ENCODE peak calls at places on chromosomes 6 and 20, in four cellular contexts. K is left ventricle myocardium inferior, W is psoas muscle, E is ovary. X is an unnamed sample. For H3K4me1 and H3K36me3, the result is how much of the 10 kb centered on the place peaks cover.

GRCh38 chr6:35719830-35720733 is 16.8 kb upstream of the ARMC12 start:
- DNase-seq in K (peak), W (peak), E (peak), X (no peak)

GRCh38 chr20:11740975-11741374 is 176.7 kb upstream of the BTBD3 start:
- DNase-seq in K (no peak), W (no peak), E (no peak), X (no peak)

GRCh38 chr6:2035046-2035445 is 210.4 kb downstream of the GMDS start:
- DNase-seq in K (no peak), W (no peak), E (no peak), X (no peak)

GRCh38 chr20:58692579-58693225 is at the start of gene NPEPL1:
- DNase-seq in K (peak), W (peak), E (peak), X (peak)

GRCh38 chr20:32528291-32528891 is 56.7 kb downstream of the NOL4L start:
- DNase-seq in K (peak), W (no peak), E (peak), X (no peak)

GRCh38 chr6:43951063-43951755 is 176.0 kb downstream of the MRPL14 start:
- DNase-seq in K (peak), W (peak), E (peak), X (peak)

GRCh38 chr6:2229039-2229438 is 16.4 kb downstream of the GMDS start:
- DNase-seq in K (no peak), W (no peak), E (no peak), X (no peak)

GRCh38 chr20:25038591-25039015 is 19.3 kb downstream of the ACSS1 start:
- DNase-seq in K (no peak), W (no peak), E (no peak), X (no peak)

GRCh38 chr20:7938058-7938457 is 2.2 kb downstream of the HAO1 start:
- DNase-seq in K (no peak), W (no peak), E (no peak), X (no peak)

GRCh38 chr6:118669561-118669960 is 18.2 kb upstream of the CEP85L start:
- DNase-seq in K (no peak), W (no peak), E (no peak), X (no peak)

GRCh38 chr6:132153221-132153896 is 202.2 kb upstream of the CCN2 start:
- DNase-seq in K (no peak), W (no peak), E (no peak), X (no peak)

GRCh38 chr6:125474061-125474460 is 172.3 kb upstream of the HDDC2 start:
- DNase-seq in K (no peak), W (no peak), E (no peak), X (no peak)

GRCh38 chr6:32952817-32953739 is at the start of gene HLA-DMA:
- DNase-seq in K (peak), W (peak), E (peak), X (peak)

GRCh38 chr6:31293343-31293742 is 21.5 kb upstream of the HLA-C start:
- DNase-seq in K (no peak), W (no peak), E (no peak), X (no peak)

GRCh38 chr6:27130668-27131428 is 116.7 kb upstream of the PRSS16 start:
- DNase-seq in K (no peak), W (no peak), E (no peak), X (no peak)

GRCh38 chr6:141753180-141753579 is 379.5 kb upstream of the GJE1 start:
- DNase-seq in K (no peak), W (no peak), E (no peak), X (no peak)

GRCh38 chr20:59400666-59401065 is 100.3 kb downstream of the EDN3 start:
- DNase-seq in K (no peak), W (no peak), E (no peak), X (no peak)

GRCh38 chr6:117711369-117711768 is 36.1 kb downstream of the NUS1 start:
- DNase-seq in K (no peak), W (no peak), E (no peak), X (no peak)

GRCh38 chr20:53020834-53021233 is 48.7 kb downstream of the TSHZ2 start:
- DNase-seq in K (no peak), W (no peak), E (no peak), X (no peak)

GRCh38 chr6:90083891-90084290 is 189.6 kb downstream of the GJA10 start:
- DNase-seq in K (no peak), W (no peak), E (no peak), X (no peak)

GRCh38 chr6:106046116-106046853 is 39.9 kb upstream of the PRDM1 start:
- DNase-seq in K (no peak), W (no peak), E (no peak), X (no peak)

GRCh38 chr6:113352029-113352801 is 504.9 kb upstream of the MARCKS start:
- DNase-seq in K (no peak), W (no peak), E (no peak), X (no peak)

GRCh38 chr20:44034451-44034850 is 119.8 kb downstream of the TOX2 start:
- DNase-seq in K (no peak), W (no peak), E (no peak), X (no peak)

GRCh38 chr6:110738899-110739365 is 76.3 kb downstream of the CDK19 start:
- DNase-seq in K (no peak), W (no peak), E (no peak), X (no peak)

GRCh38 chr20:47389867-47390347 is 33.4 kb upstream of the ZMYND8 start:
- DNase-seq in K (no peak), W (no peak), E (no peak), X (no peak)

GRCh38 chr6:49646130-49646824 is 9.6 kb upstream of the RHAG start:
- DNase-seq in K (no peak), W (no peak), E (no peak), X (no peak)

GRCh38 chr20:33005132-33005566 is 916 bp upstream of the SUN5 start:
- DNase-seq in K (no peak), W (no peak), E (no peak), X (no peak)

GRCh38 chr6:79964607-79965081 is 17.3 kb upstream of the ELOVL4 start:
- DNase-seq in K (no peak), W (no peak), E (no peak), X (no peak)

GRCh38 chr6:57222684-57223077 is 574 bp upstream of the RAB23 start:
- DNase-seq in K (no peak), W (no peak), E (no peak), X (no peak)

GRCh38 chr6:167479967-167480653 is 155.2 kb downstream of the TTLL2 start:
- DNase-seq in K (no peak), W (no peak), E (no peak), X (no peak)

GRCh38 chr6:40568062-40568708 is 19.0 kb downstream of the LRFN2 start:
- DNase-seq in K (no peak), W (no peak), E (no peak), X (no peak)

GRCh38 chr6:137808191-137808590 is 58.9 kb upstream of the TNFAIP3 start:
- DNase-seq in K (no peak), W (no peak), E (no peak), X (no peak)

GRCh38 chr6:13080462-13081188 is 247.7 kb downstream of the TBC1D7 start:
- DNase-seq in K (no peak), W (no peak), E (no peak), X (no peak)

GRCh38 chr6:101249470-101249869 is 144.0 kb upstream of the GRIK2 start:
- DNase-seq in K (no peak), W (no peak), E (no peak), X (no peak)

GRCh38 chr20:47440857-47441773 is 60.6 kb upstream of the NCOA3 start:
- DNase-seq in K (no peak), W (no peak), E (no peak), X (no peak)

GRCh38 chr6:169868458-169868857 is 117.0 kb downstream of the ERMARD start:
- DNase-seq in K (peak), W (no peak), E (no peak), X (no peak)

GRCh38 chr6:44789061-44789460 is 401.6 kb downstream of the CDC5L start:
- DNase-seq in K (no peak), W (no peak), E (no peak), X (no peak)

GRCh38 chr20:24877652-24878051 is 71.4 kb upstream of the CST7 start:
- DNase-seq in K (no peak), W (no peak), E (no peak), X (no peak)

GRCh38 chr6:151451417-151451949 is 443 bp downstream of the RMND1 start:
- DNase-seq in K (no peak), W (no peak), E (no peak), X (no peak)

GRCh38 chr6:151451950-151452749 is at the start of gene RMND1:
- DNase-seq in K (peak), W (peak), E (peak), X (peak)

GRCh38 chr6:151447237-151447636 is 4.7 kb downstream of the RMND1 start:
- DNase-seq in K (no peak), W (no peak), E (no peak), X (no peak)

GRCh38 chr6:151445482-151445881 is 6.4 kb downstream of the RMND1 start:
- DNase-seq in K (no peak), W (no peak), E (no peak), X (no peak)

GRCh38 chr6:151448623-151449022 is 3.3 kb downstream of the RMND1 start:
- DNase-seq in K (no peak), W (no peak), E (no peak), X (no peak)
- H3K4me1 ChIP-seq in K (half or more), W (under half), E (under half), X (under half)

GRCh38 chr20:1633535-1633934 is 13.7 kb upstream of the SIRPB1 start:
- DNase-seq in K (no peak), W (no peak), E (no peak), X (no peak)

GRCh38 chr20:1637226-1637625 is 17.4 kb upstream of the SIRPB1 start:
- DNase-seq in K (no peak), W (no peak), E (no peak), X (no peak)

GRCh38 chr20:1637755-1638154 is 17.9 kb upstream of the SIRPB1 start:
- DNase-seq in K (no peak), W (no peak), E (no peak), X (no peak)

GRCh38 chr20:1635291-1635979 is 15.6 kb upstream of the SIRPB1 start:
- DNase-seq in K (no peak), W (no peak), E (no peak), X (no peak)

GRCh38 chr20:1636621-1637020 is 16.8 kb upstream of the SIRPB1 start:
- DNase-seq in K (no peak), W (no peak), E (no peak), X (no peak)
- TF ChIP-seq CTCF in K (no peak), W (no peak), E (no peak), X (no peak)

DNA sequence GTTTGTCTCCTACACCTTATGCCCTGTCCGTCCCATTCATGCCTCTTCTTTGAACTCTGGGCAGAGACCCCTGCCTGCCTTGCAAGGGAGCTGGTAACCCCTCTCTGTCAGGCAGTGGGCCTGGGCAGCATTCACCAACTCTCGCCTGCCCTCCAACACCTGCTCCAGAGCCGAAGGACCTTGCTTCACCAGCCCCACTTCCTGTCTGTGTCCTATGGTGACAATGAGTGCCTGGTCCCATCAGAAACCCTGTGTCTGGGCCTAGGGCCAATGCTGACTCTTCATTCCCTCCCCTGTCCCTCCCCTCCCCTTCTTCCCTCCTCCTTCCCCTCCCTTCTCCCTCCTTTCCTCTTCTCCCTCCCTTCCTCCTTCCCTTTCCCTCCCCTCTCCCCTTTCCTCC is 22.8 kb upstream of the PCMTD2 start:
- DNase-seq in K (peak), W (peak), E (peak), X (no peak)
- H3K36me3 ChIP-seq in K (under half), W (under half), E (under half), X (under half)

GRCh38 chr20:13271977-13272975 is 51.2 kb downstream of the ISM1 start:
- DNase-seq in K (no peak), W (no peak), E (no peak), X (no peak)
- H3K4me1 ChIP-seq in K (under half), W (under half), E (under half), X (under half)

DNA sequence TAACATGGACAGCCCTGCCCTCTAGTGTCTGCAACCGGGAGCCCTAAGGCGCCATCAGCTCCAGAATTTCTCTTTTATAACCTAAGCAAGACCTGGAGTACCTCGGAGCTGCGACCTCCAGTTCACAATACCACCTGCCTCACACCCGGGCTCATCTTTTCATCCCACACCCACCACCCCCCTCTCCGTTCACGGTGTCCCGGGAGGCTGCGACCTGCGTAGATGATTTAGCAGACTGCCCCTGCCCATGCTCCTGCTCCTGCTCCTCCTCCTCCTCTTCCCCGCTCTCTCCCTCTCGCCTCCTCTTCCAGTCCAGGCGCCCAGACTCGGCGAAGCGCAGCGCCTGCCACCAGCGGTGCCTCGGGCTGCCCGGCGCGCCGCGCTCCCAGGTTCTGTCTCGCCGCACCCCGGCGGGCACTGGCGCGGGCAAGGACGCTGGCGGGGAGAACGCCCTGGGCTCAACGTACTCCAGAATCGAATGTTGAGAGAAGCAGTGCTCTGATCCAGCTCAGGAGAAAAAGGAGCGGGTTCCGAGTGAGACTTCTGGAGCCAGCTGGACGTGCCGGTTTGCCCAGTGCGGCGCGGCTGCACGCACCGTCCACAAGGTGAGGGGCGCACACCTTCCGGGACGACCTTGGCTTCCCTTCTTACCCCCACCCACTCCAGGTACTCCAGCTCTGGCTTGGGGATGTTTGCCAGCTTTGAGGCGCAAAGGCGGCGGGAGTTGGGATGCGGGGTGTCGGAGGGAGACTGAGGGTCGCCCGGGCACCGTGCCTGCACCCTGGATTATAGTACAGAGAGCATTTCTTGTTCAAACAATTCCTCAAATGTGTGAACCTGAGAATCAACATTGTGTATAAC is at the start of gene HTR1E:
- DNase-seq in K (no peak), W (peak), E (peak), X (peak)
- TF ChIP-seq CTCF in K (peak), W (peak), E (peak), X (no peak)

DNA sequence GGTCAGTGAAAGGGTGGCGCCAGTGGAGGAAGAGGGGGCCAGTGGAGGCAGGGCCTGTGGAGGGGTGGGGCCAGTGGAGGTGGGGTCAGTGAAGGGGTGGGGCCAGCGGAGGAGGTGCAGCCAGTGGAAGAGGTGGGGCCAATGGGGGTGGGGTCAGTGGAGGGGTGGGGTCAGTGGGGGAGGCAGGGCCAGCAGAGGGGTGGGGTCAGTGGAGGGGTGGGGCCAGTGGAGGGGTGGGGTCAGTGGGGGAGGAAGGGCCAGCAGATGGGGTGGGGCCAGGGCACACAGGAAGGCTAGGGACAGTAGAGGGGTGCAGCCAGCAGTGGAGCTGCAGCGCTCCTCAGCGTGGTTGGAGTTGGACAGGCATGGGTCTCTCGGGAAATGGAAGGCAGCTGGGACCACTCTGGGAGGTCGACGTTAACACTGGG is 18.7 kb downstream of the ADRM1 start:
- DNase-seq in K (no peak), W (no peak), E (no peak), X (no peak)
- H3K36me3 ChIP-seq in K (half or more), W (half or more), E (under half), X (half or more)

DNA sequence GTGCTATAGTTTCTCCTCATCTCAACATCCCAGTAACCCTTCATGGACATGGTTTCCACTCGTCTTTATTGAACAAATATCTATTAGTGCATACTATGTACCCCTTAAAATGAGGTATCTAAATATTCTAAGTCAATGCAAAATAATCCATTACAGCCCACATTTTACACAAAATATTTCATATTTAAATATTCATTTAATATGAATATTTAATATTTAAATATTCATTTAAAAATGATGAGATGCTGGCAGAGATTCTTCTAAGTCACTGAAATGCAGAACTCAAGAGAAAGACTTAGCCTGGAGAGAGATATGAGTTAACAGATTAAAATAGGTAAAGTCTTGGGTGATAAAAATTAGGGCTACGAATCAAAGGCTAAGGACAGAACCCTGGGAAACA is 17.9 kb downstream of the EPB41L2 start:
- DNase-seq in K (no peak), W (no peak), E (no peak), X (no peak)
- H3K4me1 ChIP-seq in K (under half), W (under half), E (under half), X (under half)

GRCh38 chr6:25181923-25182322 is 97.3 kb upstream of the CARMIL1 start:
- DNase-seq in K (no peak), W (no peak), E (no peak), X (no peak)
- TF ChIP-seq CTCF in K (no peak), W (no peak), E (no peak), X (no peak)

DNA sequence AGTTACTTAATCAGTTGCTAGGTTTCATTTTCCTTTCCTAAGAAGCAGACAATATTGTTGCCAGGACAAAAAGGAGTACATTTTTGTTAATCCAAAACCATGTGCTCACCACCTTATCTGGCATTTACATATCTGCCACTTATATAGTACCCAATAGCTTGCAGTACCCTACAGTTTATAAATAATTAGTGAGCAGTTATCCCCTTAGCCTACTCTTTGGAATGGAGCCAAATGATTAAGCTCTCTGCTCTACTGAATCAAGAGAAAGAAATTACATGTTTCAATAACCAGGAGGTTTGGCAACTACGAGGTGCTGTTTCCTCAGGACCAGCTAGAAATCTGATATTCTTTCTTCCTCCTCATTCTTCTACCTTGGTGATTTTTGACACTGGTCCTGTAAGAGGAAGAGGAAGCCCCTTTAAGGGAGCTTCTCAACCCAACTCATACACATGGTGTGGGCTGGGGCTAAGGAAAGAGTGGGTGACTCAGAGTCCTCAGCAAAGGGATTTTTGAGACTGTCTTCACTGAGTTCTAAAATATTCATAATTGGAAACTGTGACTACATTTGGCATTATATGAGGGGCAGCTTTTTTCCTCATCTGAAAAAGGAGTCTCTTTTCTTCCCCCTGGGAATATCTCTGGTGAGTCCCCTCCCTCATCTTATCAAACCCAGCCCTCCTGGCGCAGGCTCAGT is 1.5 kb downstream of the ZNFX1 start:
- DNase-seq in K (no peak), W (no peak), E (no peak), X (no peak)
- H3K36me3 ChIP-seq in K (half or more), W (half or more), E (under half), X (under half)